ENCODE peak calls at places on chromosomes 12 and 14, in four cellular contexts. L is GM12878, H is HepG2, M is K562. K is an unnamed sample.

GRCh38 chr12:3453947-3454675 is 36.9 kb upstream of the PRMT8 start:
- DNase-seq in L (no peak), H (no peak), M (no peak), K (no peak)

GRCh38 chr14:90513151-90514014 is 116.6 kb downstream of the CALM1 start:
- DNase-seq in L (no peak), H (peak; percentile 93), M (no peak), K (no peak)

GRCh38 chr12:76219806-76220205 is 128.4 kb downstream of the BBS10 start:
- DNase-seq in L (no peak), H (peak; percentile 24), M (no peak), K (no peak)

GRCh38 chr12:88181881-88182280 is 39.8 kb downstream of the TMTC3 start:
- DNase-seq in L (no peak), H (no peak), M (no peak), K (no peak)

GRCh38 chr12:45182511-45182910 is 33.4 kb upstream of the ANO6 start:
- DNase-seq in L (no peak), H (no peak), M (no peak), K (no peak)

GRCh38 chr14:81565441-81566290 is 32.0 kb upstream of the SEL1L start:
- DNase-seq in L (no peak), H (peak; percentile 24), M (peak; percentile 13), K (peak; percentile 35)

GRCh38 chr14:99348816-99349609 is 77.0 kb upstream of the BCL11B start:
- DNase-seq in L (no peak), H (no peak), M (no peak), K (no peak)

GRCh38 chr14:56129092-56129491 is 10.9 kb downstream of the PELI2 start:
- DNase-seq in L (no peak), H (no peak), M (no peak), K (no peak)

GRCh38 chr12:21502164-21502496 is 541 bp downstream of the GOLT1B start:
- DNase-seq in L (peak; percentile 1), H (peak; percentile 11), M (no peak), K (no peak)

GRCh38 chr12:52211716-52212585 is 20.1 kb upstream of the KRT80 start:
- DNase-seq in L (no peak), H (no peak), M (no peak), K (peak; percentile 9)

GRCh38 chr12:76446090-76446489 is 97.9 kb upstream of the BBS10 start:
- DNase-seq in L (no peak), H (no peak), M (no peak), K (no peak)

GRCh38 chr12:12718382-12718761 is 1.2 kb downstream of the CDKN1B start:
- DNase-seq in L (no peak), H (no peak), M (no peak), K (no peak)

GRCh38 chr14:81384900-81385299 is 15.2 kb downstream of the STON2 start:
- DNase-seq in L (no peak), H (peak; percentile 10), M (no peak), K (no peak)

GRCh38 chr14:52793061-52793460 is 1.7 kb upstream of the GNPNAT1 start:
- DNase-seq in L (no peak), H (no peak), M (no peak), K (no peak)

GRCh38 chr12:54075431-54075830 is 21.8 kb downstream of the HOXC4 start:
- DNase-seq in L (no peak), H (no peak), M (no peak), K (no peak)

GRCh38 chr12:106113446-106114083 is 25.2 kb downstream of the NUAK1 start:
- DNase-seq in L (no peak), H (no peak), M (no peak), K (no peak)

GRCh38 chr12:106112094-106112822 is 26.5 kb downstream of the NUAK1 start:
- DNase-seq in L (no peak), H (no peak), M (no peak), K (no peak)

GRCh38 chr12:106110626-106111300 is 28.0 kb downstream of the NUAK1 start:
- DNase-seq in L (no peak), H (no peak), M (no peak), K (no peak)

GRCh38 chr12:106114084-106115068 is 24.4 kb downstream of the NUAK1 start:
- DNase-seq in L (no peak), H (no peak), M (no peak), K (no peak)

DNA sequence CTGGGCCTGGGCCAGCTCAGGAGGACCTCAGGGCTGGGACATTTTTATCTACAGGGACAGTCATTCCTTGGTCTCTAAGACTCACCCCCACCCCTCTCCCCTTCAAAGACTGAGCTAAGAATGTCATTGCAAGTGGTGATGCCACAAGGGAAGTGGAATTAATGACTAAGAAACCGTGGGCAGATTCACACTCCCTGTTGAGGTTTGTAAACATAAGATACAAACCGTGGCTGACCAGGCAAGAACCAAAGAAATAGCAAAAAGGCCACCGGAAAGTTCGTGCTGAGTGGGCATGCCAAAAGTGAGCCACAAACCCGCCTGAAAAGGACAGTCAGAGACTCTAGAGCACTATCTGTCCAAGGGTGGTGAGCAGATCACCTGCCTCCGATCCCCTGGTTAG is 25.7 kb downstream of the NUAK1 start:
- DNase-seq in L (peak; percentile 7), H (no peak), M (no peak), K (no peak)
- TF ChIP-seq NR2C2 in L (no peak), H (no peak), M (no peak), K (no peak)

DNA sequence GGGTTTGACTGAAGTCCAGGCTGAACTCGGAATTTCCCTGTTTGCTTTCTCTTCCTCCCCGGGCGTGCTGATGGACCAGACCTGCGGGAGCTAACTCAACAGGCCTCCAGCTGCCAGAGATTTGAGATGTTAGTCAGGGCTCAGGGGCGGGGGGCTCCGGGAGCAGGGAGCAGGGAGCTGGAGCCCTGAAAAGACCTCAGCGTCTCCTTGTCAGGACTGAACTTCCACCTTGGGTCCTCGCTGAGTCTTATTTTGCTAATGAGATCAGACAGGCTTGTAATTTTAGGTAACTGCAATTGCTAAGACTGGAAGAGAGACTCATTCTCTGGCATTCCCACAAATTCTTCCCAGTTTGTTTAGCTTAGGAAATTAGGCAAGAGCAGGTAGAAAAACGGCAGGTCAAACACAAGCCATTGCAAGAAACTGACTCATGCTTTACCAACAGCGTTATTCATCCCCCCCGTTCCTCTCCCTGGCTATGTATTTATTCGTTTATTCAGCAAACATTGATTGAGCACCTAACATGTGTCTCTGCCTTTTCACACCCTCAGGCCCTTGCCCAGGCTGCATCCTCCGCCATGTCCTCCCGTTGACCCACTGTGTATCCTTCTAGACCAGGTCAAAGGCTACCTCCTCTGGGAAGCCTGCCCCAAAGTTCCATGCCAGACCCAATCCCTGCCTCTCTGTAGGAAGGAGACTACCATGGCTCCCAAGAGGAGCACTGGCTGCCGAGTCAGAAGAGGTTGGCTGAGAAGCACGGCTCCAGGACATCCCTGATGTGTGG is 80.4 kb upstream of the DIO3 start:
- DNase-seq in L (no peak), H (peak; percentile 10), M (no peak), K (no peak)
- TF ChIP-seq SP1 in L (no peak), H (no peak), M (no peak), K (no peak)

GRCh38 chr12:101941306-101942000 is 64.1 kb downstream of the DRAM1 start:
- DNase-seq in L (no peak), H (no peak), M (no peak), K (no peak)
- TF ChIP-seq NR2C2 in L (no peak), H (no peak), M (no peak), K (no peak)

DNA sequence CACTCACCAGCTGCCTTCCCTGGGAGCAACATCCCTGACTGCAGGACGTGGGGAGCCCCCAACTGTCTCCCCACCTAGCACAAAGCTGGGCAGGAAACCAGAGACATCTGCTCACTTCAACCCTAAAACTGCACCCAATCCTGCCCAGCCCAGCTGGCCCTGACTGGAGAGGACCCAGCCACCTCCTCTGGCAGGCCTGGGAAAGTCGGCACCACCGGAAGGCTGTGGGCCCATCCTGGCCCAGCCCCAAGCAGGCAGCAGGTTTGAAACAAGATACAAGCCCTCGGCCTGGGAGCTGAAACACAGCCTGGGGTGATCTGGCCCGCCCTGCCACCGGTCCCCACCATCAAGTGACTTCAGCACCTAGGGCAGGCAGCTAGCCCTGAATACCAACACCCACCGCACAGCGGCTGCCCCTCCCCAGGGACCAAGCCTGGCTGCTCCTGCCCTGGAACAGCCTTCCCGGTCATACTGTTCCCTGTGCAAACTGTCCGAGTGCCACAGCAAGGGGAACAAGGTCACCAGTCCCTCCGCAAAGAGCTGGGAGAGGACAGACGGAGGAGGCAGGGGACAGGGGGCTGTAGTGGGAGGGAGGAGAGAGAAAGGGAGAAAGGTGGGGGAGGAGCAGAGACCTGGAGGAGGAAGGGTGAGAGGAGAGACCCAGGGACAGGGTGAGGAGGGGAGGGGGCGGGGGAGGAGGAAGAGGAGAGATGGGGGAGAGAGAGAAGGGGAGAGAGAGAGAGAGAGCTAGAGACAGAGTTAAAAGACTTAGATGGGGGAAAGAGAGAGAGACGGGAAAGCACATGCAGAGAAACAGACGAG is 115.7 kb downstream of the RFLNA start:
- DNase-seq in L (no peak), H (no peak), M (no peak), K (no peak)
- TF ChIP-seq SP1 in L (no peak), H (no peak), M (no peak), K (no peak)

GRCh38 chr12:56581418-56582145 is 48.5 kb downstream of the BAZ2A start:
- DNase-seq in L (peak; percentile 35), H (peak; percentile 54), M (peak; percentile 52), K (no peak)
- TF ChIP-seq NR2C2 in L (no peak), H (peak; percentile 16), M (peak; percentile 55), K (no peak)

GRCh38 chr12:28710882-28711281 is 438.2 kb upstream of the FAR2 start:
- DNase-seq in L (no peak), H (no peak), M (no peak), K (no peak)

GRCh38 chr12:28711411-28711810 is 437.7 kb upstream of the FAR2 start:
- DNase-seq in L (no peak), H (no peak), M (no peak), K (no peak)

GRCh38 chr12:28709996-28710685 is 438.9 kb upstream of the FAR2 start:
- DNase-seq in L (no peak), H (no peak), M (no peak), K (no peak)

GRCh38 chr12:28704477-28705169 is 444.5 kb upstream of the FAR2 start:
- DNase-seq in L (no peak), H (no peak), M (no peak), K (no peak)

GRCh38 chr12:28708918-28709371 is 440.1 kb upstream of the FAR2 start:
- DNase-seq in L (no peak), H (no peak), M (no peak), K (no peak)
- TF ChIP-seq SP1 in L (no peak), H (no peak), M (no peak), K (no peak)

GRCh38 chr12:120316798-120317257 is 10.8 kb downstream of the PLA2G1B start:
- DNase-seq in L (no peak), H (peak; percentile 45), M (peak; percentile 24), K (no peak)
- TF ChIP-seq NR2C2 in L (no peak), H (no peak), M (no peak), K (no peak)

K was measured in WTC11.